ENCODE peak calls at places on chromosomes 13 and 19, in six cellular contexts. One of them, this sample, is unnamed.
A peak's percentile ranks its signal among the peaks of the same experiment; 100 is the strongest.

GRCh38 chr19:45526143-45526542 is 18.9 kb downstream of the VASP start:
- DNase-seq in right lobe of liver: peak; percentile 55
- DNase-seq in body of pancreas: peak; percentile 62
- DNase-seq in adrenal gland: peak; percentile 90
- DNase-seq in uterus: peak; percentile 58
- DNase-seq in GM23338: peak; percentile 97
- DNase-seq in this sample: peak; percentile 71

GRCh38 chr13:26412961-26413716 is 144.3 kb upstream of the WASF3 start:
- DNase-seq in right lobe of liver: no peak
- DNase-seq in body of pancreas: no peak
- DNase-seq in adrenal gland: no peak
- DNase-seq in uterus: no peak
- DNase-seq in GM23338: no peak
- DNase-seq in this sample: no peak

GRCh38 chr13:64871742-64872141 is 2358.4 kb downstream of the PCDH9 start:
- DNase-seq in right lobe of liver: no peak
- DNase-seq in body of pancreas: no peak
- DNase-seq in adrenal gland: no peak
- DNase-seq in uterus: no peak
- DNase-seq in GM23338: no peak
- DNase-seq in this sample: no peak

GRCh38 chr19:56869886-56870285 is 29.4 kb upstream of the PEG3 start:
- DNase-seq in right lobe of liver: no peak
- DNase-seq in body of pancreas: no peak
- DNase-seq in adrenal gland: no peak
- DNase-seq in uterus: no peak
- DNase-seq in GM23338: no peak
- DNase-seq in this sample: no peak

GRCh38 chr13:33611016-33611805 is 206.7 kb upstream of the RFC3 start:
- DNase-seq in right lobe of liver: peak; percentile 70
- DNase-seq in body of pancreas: peak; percentile 34
- DNase-seq in adrenal gland: peak; percentile 80
- DNase-seq in uterus: peak; percentile 48
- DNase-seq in GM23338: peak; percentile 45
- DNase-seq in this sample: no peak

GRCh38 chr19:8441725-8442544 is 2.8 kb upstream of the HNRNPM start:
- DNase-seq in right lobe of liver: no peak
- DNase-seq in body of pancreas: no peak
- DNase-seq in adrenal gland: no peak
- DNase-seq in uterus: no peak
- DNase-seq in GM23338: peak; percentile 83
- DNase-seq in this sample: no peak

GRCh38 chr13:110302154-110302553 is 4.8 kb downstream of the COL4A1 start:
- DNase-seq in right lobe of liver: no peak
- DNase-seq in body of pancreas: no peak
- DNase-seq in adrenal gland: peak; percentile 41
- DNase-seq in uterus: peak; percentile 14
- DNase-seq in GM23338: no peak
- DNase-seq in this sample: peak; percentile 34

GRCh38 chr13:83378901-83379300 is 503.4 kb downstream of the SLITRK1 start:
- DNase-seq in right lobe of liver: no peak
- DNase-seq in body of pancreas: no peak
- DNase-seq in adrenal gland: no peak
- DNase-seq in uterus: no peak
- DNase-seq in GM23338: no peak
- DNase-seq in this sample: no peak

GRCh38 chr19:30419581-30420180 is 47.5 kb downstream of the ZNF536 start:
- DNase-seq in right lobe of liver: no peak
- DNase-seq in body of pancreas: no peak
- DNase-seq in adrenal gland: peak; percentile 70
- DNase-seq in uterus: no peak
- DNase-seq in GM23338: no peak
- DNase-seq in this sample: no peak

GRCh38 chr13:110209950-110210603 is 96.9 kb downstream of the COL4A1 start:
- DNase-seq in right lobe of liver: no peak
- DNase-seq in body of pancreas: no peak
- DNase-seq in adrenal gland: no peak
- DNase-seq in uterus: no peak
- DNase-seq in GM23338: no peak
- DNase-seq in this sample: no peak

GRCh38 chr13:112522578-112522977 is 65.4 kb downstream of the TUBGCP3 start:
- DNase-seq in right lobe of liver: no peak
- DNase-seq in body of pancreas: no peak
- DNase-seq in adrenal gland: no peak
- DNase-seq in uterus: no peak
- DNase-seq in GM23338: no peak
- DNase-seq in this sample: no peak

GRCh38 chr19:41813911-41814310 is 17.5 kb downstream of the CEACAM3 start:
- DNase-seq in right lobe of liver: no peak
- DNase-seq in body of pancreas: no peak
- DNase-seq in adrenal gland: no peak
- DNase-seq in uterus: no peak
- DNase-seq in GM23338: no peak
- DNase-seq in this sample: no peak

GRCh38 chr13:31160857-31161582 is 684 bp downstream of the HSPH1 start:
- DNase-seq in right lobe of liver: peak; percentile 75
- DNase-seq in body of pancreas: peak; percentile 52
- DNase-seq in adrenal gland: peak; percentile 83
- DNase-seq in uterus: peak; percentile 48
- DNase-seq in GM23338: peak; percentile 54
- DNase-seq in this sample: peak; percentile 78

GRCh38 chr19:10655457-10656312 is 1.5 kb downstream of the ILF3 start:
- DNase-seq in right lobe of liver: no peak
- DNase-seq in body of pancreas: peak; percentile 55
- DNase-seq in adrenal gland: peak; percentile 73
- DNase-seq in uterus: no peak
- DNase-seq in GM23338: peak; percentile 40
- DNase-seq in this sample: no peak

GRCh38 chr13:60869941-60870613 is 473.1 kb downstream of the TDRD3 start:
- DNase-seq in right lobe of liver: no peak
- DNase-seq in body of pancreas: no peak
- DNase-seq in adrenal gland: no peak
- DNase-seq in uterus: no peak
- DNase-seq in GM23338: no peak
- DNase-seq in this sample: no peak

GRCh38 chr19:45717983-45718650 is 12.6 kb downstream of the FBXO46 start:
- DNase-seq in right lobe of liver: no peak
- DNase-seq in body of pancreas: peak; percentile 33
- DNase-seq in adrenal gland: peak; percentile 75
- DNase-seq in uterus: no peak
- DNase-seq in GM23338: no peak
- DNase-seq in this sample: no peak

GRCh38 chr19:46493236-46494114 is 2.2 kb downstream of the PNMA8B start:
- DNase-seq in right lobe of liver: peak; percentile 52
- DNase-seq in body of pancreas: no peak
- DNase-seq in adrenal gland: no peak
- DNase-seq in uterus: peak; percentile 50
- DNase-seq in GM23338: peak; percentile 77
- DNase-seq in this sample: no peak

GRCh38 chr19:8468761-8469458 is 24.1 kb downstream of the HNRNPM start:
- DNase-seq in right lobe of liver: no peak
- DNase-seq in body of pancreas: no peak
- DNase-seq in adrenal gland: no peak
- DNase-seq in uterus: no peak
- DNase-seq in GM23338: no peak
- DNase-seq in this sample: no peak

GRCh38 chr13:79936368-79937136 is 404.4 kb downstream of the SPRY2 start:
- DNase-seq in right lobe of liver: no peak
- DNase-seq in body of pancreas: peak; percentile 31
- DNase-seq in adrenal gland: no peak
- DNase-seq in uterus: no peak
- DNase-seq in GM23338: no peak
- DNase-seq in this sample: no peak

GRCh38 chr13:111518161-111518791 is 197.8 kb downstream of the TEX29 start:
- DNase-seq in right lobe of liver: no peak
- DNase-seq in body of pancreas: peak; percentile 27
- DNase-seq in adrenal gland: no peak
- DNase-seq in uterus: no peak
- DNase-seq in GM23338: peak; percentile 30
- DNase-seq in this sample: no peak

GRCh38 chr19:45262570-45262969 is 11.5 kb downstream of the MARK4 start:
- DNase-seq in right lobe of liver: no peak
- DNase-seq in body of pancreas: no peak
- DNase-seq in adrenal gland: no peak
- DNase-seq in uterus: no peak
- DNase-seq in GM23338: no peak
- DNase-seq in this sample: no peak

GRCh38 chr13:44136693-44137268 is 236.8 kb upstream of the SERP2 start:
- DNase-seq in right lobe of liver: no peak
- DNase-seq in body of pancreas: no peak
- DNase-seq in adrenal gland: no peak
- DNase-seq in uterus: no peak
- DNase-seq in GM23338: no peak
- DNase-seq in this sample: no peak

GRCh38 chr19:3657395-3657769 is 30.8 kb upstream of the CACTIN start:
- DNase-seq in right lobe of liver: no peak
- DNase-seq in body of pancreas: no peak
- DNase-seq in adrenal gland: no peak
- DNase-seq in uterus: no peak
- DNase-seq in GM23338: no peak
- DNase-seq in this sample: no peak

GRCh38 chr19:38045554-38046253 is 138.7 kb downstream of the SIPA1L3 start:
- DNase-seq in right lobe of liver: no peak
- DNase-seq in body of pancreas: no peak
- DNase-seq in adrenal gland: no peak
- DNase-seq in uterus: no peak
- DNase-seq in GM23338: no peak
- DNase-seq in this sample: peak; percentile 28

GRCh38 chr19:38049105-38049649 is 142.2 kb downstream of the SIPA1L3 start:
- DNase-seq in right lobe of liver: no peak
- DNase-seq in body of pancreas: no peak
- DNase-seq in adrenal gland: no peak
- DNase-seq in uterus: no peak
- DNase-seq in GM23338: no peak
- DNase-seq in this sample: peak; percentile 72

GRCh38 chr19:38047641-38048040 is 140.6 kb downstream of the SIPA1L3 start:
- DNase-seq in right lobe of liver: no peak
- DNase-seq in body of pancreas: no peak
- DNase-seq in adrenal gland: no peak
- DNase-seq in uterus: no peak
- DNase-seq in GM23338: no peak
- DNase-seq in this sample: no peak

GRCh38 chr19:38046254-38047047 is 139.4 kb downstream of the SIPA1L3 start:
- DNase-seq in right lobe of liver: no peak
- DNase-seq in body of pancreas: no peak
- DNase-seq in adrenal gland: no peak
- DNase-seq in uterus: no peak
- DNase-seq in GM23338: no peak
- DNase-seq in this sample: peak; percentile 79

GRCh38 chr19:38047048-38047435 is 140.0 kb downstream of the SIPA1L3 start:
- DNase-seq in right lobe of liver: no peak
- DNase-seq in body of pancreas: no peak
- DNase-seq in adrenal gland: no peak
- DNase-seq in uterus: no peak
- DNase-seq in GM23338: no peak
- DNase-seq in this sample: peak; percentile 39
- H3K4me1 ChIP-seq in right lobe of liver: no peaks in the 10 kb centered on the region
- H3K4me1 ChIP-seq in body of pancreas: no peaks in the 10 kb centered on the region
- H3K4me1 ChIP-seq in adrenal gland: no peaks in the 10 kb centered on the region
- H3K4me1 ChIP-seq in uterus: no peaks in the 10 kb centered on the region
- H3K4me1 ChIP-seq in GM23338: peaks cover 22% of the 10 kb centered on the region
- H3K4me1 ChIP-seq in this sample: no peaks in the 10 kb centered on the region

GRCh38 chr19:48560095-48560530 is 8.1 kb downstream of the SULT2B1 start:
- DNase-seq in right lobe of liver: no peak
- DNase-seq in body of pancreas: no peak
- DNase-seq in adrenal gland: no peak
- DNase-seq in uterus: no peak
- DNase-seq in GM23338: peak; percentile 60
- DNase-seq in this sample: no peak
- TF ChIP-seq CTCF in right lobe of liver: peak; percentile 8
- TF ChIP-seq CTCF in body of pancreas: no peak
- TF ChIP-seq CTCF in adrenal gland: no peak
- TF ChIP-seq CTCF in uterus: no peak
- TF ChIP-seq CTCF in GM23338: peak; percentile 59
- TF ChIP-seq CTCF in this sample: no peak

GRCh38 chr19:13012690-13013608 is 17.7 kb downstream of the NFIX start:
- DNase-seq in right lobe of liver: peak; percentile 75
- DNase-seq in body of pancreas: no peak
- DNase-seq in adrenal gland: peak; percentile 76
- DNase-seq in uterus: peak; percentile 84
- DNase-seq in GM23338: peak; percentile 68
- DNase-seq in this sample: no peak
- H3K4me1 ChIP-seq in right lobe of liver: peaks cover 35% of the 10 kb centered on the region
- H3K4me1 ChIP-seq in body of pancreas: peaks cover 24% of the 10 kb centered on the region
- H3K4me1 ChIP-seq in adrenal gland: peaks cover 41% of the 10 kb centered on the region
- H3K4me1 ChIP-seq in uterus: peaks cover 8% of the 10 kb centered on the region
- H3K4me1 ChIP-seq in GM23338: peaks cover 77% of the 10 kb centered on the region
- H3K4me1 ChIP-seq in this sample: no peaks in the 10 kb centered on the region

GRCh38 chr19:6736917-6737283 is 480 bp downstream of the GPR108 start:
- DNase-seq in right lobe of liver: peak; percentile 30
- DNase-seq in body of pancreas: peak; percentile 41
- DNase-seq in adrenal gland: no peak
- DNase-seq in uterus: no peak
- DNase-seq in GM23338: no peak
- DNase-seq in this sample: no peak
- TF ChIP-seq CTCF in right lobe of liver: no peak
- TF ChIP-seq CTCF in body of pancreas: no peak
- TF ChIP-seq CTCF in adrenal gland: no peak
- TF ChIP-seq CTCF in uterus: no peak
- TF ChIP-seq CTCF in GM23338: peak; percentile 4
- TF ChIP-seq CTCF in this sample: no peak

GRCh38 chr13:40973409-40973808 is 45.7 kb downstream of the ELF1 start:
- DNase-seq in right lobe of liver: no peak
- DNase-seq in body of pancreas: no peak
- DNase-seq in adrenal gland: no peak
- DNase-seq in uterus: no peak
- DNase-seq in GM23338: no peak
- DNase-seq in this sample: no peak
- H3K4me1 ChIP-seq in right lobe of liver: peaks cover 45% of the 10 kb centered on the region
- H3K4me1 ChIP-seq in body of pancreas: peaks cover 90% of the 10 kb centered on the region
- H3K4me1 ChIP-seq in adrenal gland: peaks cover 69% of the 10 kb centered on the region
- H3K4me1 ChIP-seq in uterus: no peaks in the 10 kb centered on the region
- H3K4me1 ChIP-seq in GM23338: no peaks in the 10 kb centered on the region
- H3K4me1 ChIP-seq in this sample: peaks cover 58% of the 10 kb centered on the region